ENCODE peak calls at places on chromosomes 6 and 20, in ten cellular contexts. C is OCI-LY7, B is pancreas, U is cardiac muscle cell, N is BJ, O is transverse colon, X is heart right ventricle, Y is lower leg skin, V is adrenal gland, F is retinal pigment epithelial cell. A is an unnamed sample.

GRCh38 chr6:162962093-162962492 is 234.3 kb downstream of the PACRG start:
- DNase-seq in C (no peak), B (no peak), U (no peak), N (no peak), O (no peak), X (no peak), Y (no peak), V (no peak), F (no peak), A (no peak)

GRCh38 chr6:33850294-33850693 is 46.5 kb upstream of the MLN start:
- DNase-seq in C (no peak), B (no peak), U (no peak), N (no peak), O (no peak), X (no peak), Y (no peak), V (no peak), F (no peak), A (no peak)

GRCh38 chr6:34288581-34288980 is 39.8 kb upstream of the SMIM29 start:
- DNase-seq in C (peak; percentile 12), B (no peak), U (no peak), N (no peak), O (no peak), X (no peak), Y (no peak), V (no peak), F (no peak), A (no peak)

GRCh38 chr6:150058986-150059385 is 9.9 kb downstream of the ULBP3 start:
- DNase-seq in C (no peak), B (no peak), U (no peak), N (no peak), O (no peak), X (no peak), Y (no peak), V (no peak), F (no peak), A (no peak)

GRCh38 chr6:165059032-165059431 is 250.4 kb downstream of the C6orf118 start:
- DNase-seq in C (no peak), B (no peak), U (no peak), N (no peak), O (no peak), X (no peak), Y (no peak), V (no peak), F (no peak), A (peak; percentile 10)

GRCh38 chr6:150451767-150452641 is 83.2 kb downstream of the IYD start:
- DNase-seq in C (no peak), B (no peak), U (peak; percentile 61), N (no peak), O (no peak), X (no peak), Y (no peak), V (no peak), F (no peak), A (no peak)

GRCh38 chr6:154478691-154479090 is 31.8 kb downstream of the CNKSR3 start:
- DNase-seq in C (no peak), B (no peak), U (no peak), N (no peak), O (no peak), X (no peak), Y (no peak), V (no peak), F (no peak), A (no peak)

GRCh38 chr6:30769088-30769852 is 24.9 kb upstream of the IER3 start:
- DNase-seq in C (no peak), B (no peak), U (peak; percentile 18), N (peak; percentile 83), O (peak; percentile 54), X (no peak), Y (no peak), V (peak; percentile 88), F (peak; percentile 84), A (peak; percentile 86)

GRCh38 chr6:12911387-12911960 is 194.9 kb downstream of the PHACTR1 start:
- DNase-seq in C (peak; percentile 28), B (no peak), U (peak; percentile 56), N (peak; percentile 10), O (no peak), X (no peak), Y (no peak), V (no peak), F (no peak), A (no peak)

GRCh38 chr6:95286874-95287273 is 290.5 kb upstream of the MANEA start:
- DNase-seq in C (no peak), B (no peak), U (no peak), N (no peak), O (no peak), X (no peak), Y (no peak), V (no peak), F (no peak), A (no peak)

GRCh38 chr6:17938885-17939284 is 48.5 kb downstream of the KIF13A start:
- DNase-seq in C (no peak), B (no peak), U (no peak), N (peak; percentile 13), O (no peak), X (no peak), Y (no peak), V (no peak), F (no peak), A (no peak)

GRCh38 chr6:113317870-113318269 is 539.3 kb upstream of the MARCKS start:
- DNase-seq in C (no peak), B (no peak), U (no peak), N (no peak), O (no peak), X (no peak), Y (no peak), V (no peak), F (no peak), A (no peak)

GRCh38 chr6:156256161-156256560 is 521.0 kb upstream of the ARID1B start:
- DNase-seq in C (no peak), B (no peak), U (no peak), N (no peak), O (no peak), X (no peak), Y (no peak), V (no peak), F (no peak), A (no peak)

GRCh38 chr20:40750541-40750940 is 61.5 kb upstream of the MAFB start:
- DNase-seq in C (no peak), B (no peak), U (no peak), N (no peak), O (no peak), X (no peak), Y (no peak), V (no peak), F (no peak), A (no peak)

GRCh38 chr20:19552144-19552895 is 205.7 kb upstream of the RIN2 start:
- DNase-seq in C (no peak), B (no peak), U (peak; percentile 86), N (no peak), O (no peak), X (no peak), Y (peak; percentile 26), V (peak; percentile 69), F (no peak), A (no peak)

GRCh38 chr6:53119349-53119748 is 29.3 kb downstream of the GCM1 start:
- DNase-seq in C (no peak), B (no peak), U (no peak), N (no peak), O (no peak), X (no peak), Y (no peak), V (no peak), F (no peak), A (no peak)

GRCh38 chr6:129195666-129196065 is 312.7 kb downstream of the LAMA2 start:
- DNase-seq in C (no peak), B (no peak), U (no peak), N (peak; percentile 63), O (no peak), X (no peak), Y (no peak), V (no peak), F (no peak), A (no peak)

GRCh38 chr20:11047559-11047958 is 373.8 kb upstream of the JAG1 start:
- DNase-seq in C (no peak), B (no peak), U (no peak), N (no peak), O (no peak), X (no peak), Y (no peak), V (no peak), F (no peak), A (no peak)

GRCh38 chr6:100948381-100949133 is 67.4 kb upstream of the ASCC3 start:
- DNase-seq in C (no peak), B (no peak), U (no peak), N (peak; percentile 10), O (no peak), X (no peak), Y (no peak), V (no peak), F (no peak), A (no peak)

GRCh38 chr6:166561766-166562165 is 24.7 kb downstream of the RAMACL start:
- DNase-seq in C (no peak), B (no peak), U (no peak), N (peak; percentile 86), O (no peak), X (no peak), Y (peak; percentile 66), V (no peak), F (no peak), A (no peak)
- H3K4me3 ChIP-seq in C (no peak overlapping the region), B (no peak overlapping the region), U (no peak overlapping the region), N (no peak overlapping the region), O (no peak overlapping the region), X (no peak overlapping the region), Y (no peak overlapping the region), V (no peak overlapping the region), F (no peak overlapping the region), A (no peak overlapping the region)

GRCh38 chr6:19851273-19852089 is 14.3 kb downstream of the ID4 start:
- DNase-seq in C (peak; percentile 72), B (no peak), U (peak; percentile 81), N (no peak), O (peak; percentile 14), X (no peak), Y (no peak), V (no peak), F (peak; percentile 67), A (peak; percentile 51)
- TF ChIP-seq CTCF in C (peak; percentile 97), B (peak; percentile 68), U (peak; percentile 97), N (peak; percentile 88), O (peak; percentile 73), X (peak; percentile 86), Y (peak; percentile 55), V (peak; percentile 68), F (peak; percentile 95), A (peak; percentile 99)

DNA sequence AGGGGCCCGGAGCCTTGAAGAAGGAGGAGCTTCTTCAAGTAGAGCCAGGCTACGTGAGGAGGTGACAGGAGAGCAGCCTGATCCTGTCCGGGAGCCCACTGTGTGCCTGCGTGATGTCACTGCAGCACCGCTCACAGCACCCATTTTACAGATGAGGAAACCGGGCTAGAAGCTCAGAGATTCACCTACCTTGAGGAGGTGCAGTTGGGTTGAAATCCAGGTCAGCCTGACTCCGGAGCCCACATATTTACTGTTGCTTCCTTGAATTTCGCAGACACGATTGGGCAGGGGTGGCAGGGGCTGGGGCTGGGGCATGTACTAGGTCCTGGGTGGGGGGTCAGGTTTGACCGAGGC is 12.5 kb downstream of the VSTM2L start:
- DNase-seq in C (no peak), B (no peak), U (no peak), N (no peak), O (no peak), X (no peak), Y (no peak), V (no peak), F (no peak), A (no peak)
- H3K4me3 ChIP-seq in C (no peak overlapping the region), B (no peak overlapping the region), U (peak overlapping the region; percentile 19), N (no peak overlapping the region), O (no peak overlapping the region), X (no peak overlapping the region), Y (no peak overlapping the region), V (no peak overlapping the region), F (no peak overlapping the region), A (no peak overlapping the region)

GRCh38 chr6:28712982-28713381 is 187.3 kb downstream of the GPX5 start:
- DNase-seq in C (no peak), B (no peak), U (no peak), N (no peak), O (no peak), X (no peak), Y (no peak), V (no peak), F (no peak), A (no peak)
- TF ChIP-seq CTCF in C (no peak), B (no peak), U (no peak), N (no peak), O (no peak), X (no peak), Y (no peak), V (no peak), F (no peak), A (no peak)